ENCODE peak calls at places on chromosomes 11 and 22, in six cellular contexts. One of them, this sample, is unnamed.

GRCh38 chr22:37647928-37648327 is 8.5 kb downstream of the SH3BP1 start:
- DNase-seq in upper lobe of right lung: no peak
- DNase-seq in sigmoid colon: no peak
- DNase-seq in RWPE1: no peak
- DNase-seq in left ventricle myocardium inferior: no peak
- DNase-seq in coronary artery: no peak
- DNase-seq in this sample: no peak

GRCh38 chr11:86192858-86193257 is 51.7 kb upstream of the EED start:
- DNase-seq in RWPE1: no peak
- DNase-seq in sigmoid colon: no peak
- DNase-seq in coronary artery: no peak
- DNase-seq in left ventricle myocardium inferior: no peak
- DNase-seq in upper lobe of right lung: no peak
- DNase-seq in this sample: no peak

GRCh38 chr22:42116848-42117424 is 13.7 kb downstream of the CYP2D6 start:
- DNase-seq in upper lobe of right lung: peak; percentile 79
- DNase-seq in RWPE1: no peak
- DNase-seq in coronary artery: no peak
- DNase-seq in left ventricle myocardium inferior: no peak
- DNase-seq in sigmoid colon: no peak
- DNase-seq in this sample: no peak

GRCh38 chr22:40023226-40023925 is 28.6 kb downstream of the FAM83F start:
- DNase-seq in coronary artery: no peak
- DNase-seq in RWPE1: no peak
- DNase-seq in left ventricle myocardium inferior: no peak
- DNase-seq in upper lobe of right lung: no peak
- DNase-seq in sigmoid colon: no peak
- DNase-seq in this sample: no peak

GRCh38 chr11:111911563-111912401 is at the start of gene CRYAB:
- DNase-seq in upper lobe of right lung: peak; percentile 78
- DNase-seq in sigmoid colon: peak; percentile 96
- DNase-seq in RWPE1: peak; percentile 71
- DNase-seq in left ventricle myocardium inferior: peak; percentile 89
- DNase-seq in coronary artery: peak; percentile 99
- DNase-seq in this sample: no peak

GRCh38 chr11:109285465-109285864 is 136.5 kb upstream of the C11orf87 start:
- DNase-seq in sigmoid colon: no peak
- DNase-seq in left ventricle myocardium inferior: no peak
- DNase-seq in coronary artery: no peak
- DNase-seq in upper lobe of right lung: no peak
- DNase-seq in RWPE1: no peak
- DNase-seq in this sample: no peak

GRCh38 chr11:11701070-11701469 is 79.3 kb upstream of the GALNT18 start:
- DNase-seq in sigmoid colon: no peak
- DNase-seq in coronary artery: no peak
- DNase-seq in RWPE1: peak; percentile 25
- DNase-seq in left ventricle myocardium inferior: no peak
- DNase-seq in upper lobe of right lung: no peak
- DNase-seq in this sample: no peak

GRCh38 chr11:85889676-85890579 is 34.7 kb downstream of the CCDC83 start:
- DNase-seq in RWPE1: peak; percentile 73
- DNase-seq in upper lobe of right lung: no peak
- DNase-seq in sigmoid colon: no peak
- DNase-seq in coronary artery: no peak
- DNase-seq in left ventricle myocardium inferior: no peak
- DNase-seq in this sample: no peak

GRCh38 chr11:79047356-79047755 is 393.5 kb downstream of the TENM4 start:
- DNase-seq in left ventricle myocardium inferior: no peak
- DNase-seq in sigmoid colon: no peak
- DNase-seq in coronary artery: no peak
- DNase-seq in upper lobe of right lung: no peak
- DNase-seq in RWPE1: no peak
- DNase-seq in this sample: no peak

GRCh38 chr11:125428486-125429173 is 67.4 kb downstream of the FEZ1 start:
- DNase-seq in coronary artery: no peak
- DNase-seq in left ventricle myocardium inferior: no peak
- DNase-seq in RWPE1: no peak
- DNase-seq in sigmoid colon: no peak
- DNase-seq in upper lobe of right lung: no peak
- DNase-seq in this sample: no peak

GRCh38 chr22:37176464-37177061 is 11.5 kb downstream of the C1QTNF6 start:
- DNase-seq in sigmoid colon: peak; percentile 88
- DNase-seq in left ventricle myocardium inferior: peak; percentile 79
- DNase-seq in upper lobe of right lung: peak; percentile 80
- DNase-seq in RWPE1: no peak
- DNase-seq in coronary artery: no peak
- DNase-seq in this sample: no peak